ENCODE peak calls at places on chromosomes 4 and X, in four cellular contexts. O, J, T and Y are unnamed samples.

GRCh38 chrX:36844857-36845256 is 163.3 kb upstream of the FAM47C start:
- DNase-seq in T (no peak), O (no peak), J (no peak), Y (no peak)

GRCh38 chr4:99587803-99588202 is 13.2 kb downstream of the MTTP start:
- DNase-seq in T (no peak), J (no peak), O (no peak), Y (no peak)

GRCh38 chr4:168562021-168562691 is 65.3 kb downstream of the PALLD start:
- DNase-seq in J (no peak), O (no peak), T (no peak), Y (peak; percentile 41)

GRCh38 chr4:67292649-67293048 is 252.7 kb downstream of the CENPC start:
- DNase-seq in J (no peak), T (no peak), O (no peak), Y (no peak)

GRCh38 chr4:105060628-105061027 is 86.0 kb upstream of the TET2 start:
- DNase-seq in O (no peak), J (no peak), T (no peak), Y (no peak)

GRCh38 chr4:125433453-125433852 is 118.7 kb downstream of the FAT4 start:
- DNase-seq in J (no peak), T (no peak), O (no peak), Y (peak; percentile 7)

GRCh38 chr4:105158837-105159236 is 12.2 kb downstream of the TET2 start:
- DNase-seq in O (no peak), T (peak; percentile 50), J (no peak), Y (no peak)

GRCh38 chr4:89753601-89754066 is 83.3 kb downstream of the SNCA start:
- DNase-seq in O (no peak), T (no peak), J (no peak), Y (peak; percentile 95)

GRCh38 chr4:24598025-24598424 is 13.7 kb upstream of the DHX15 start:
- DNase-seq in J (no peak), O (no peak), T (no peak), Y (no peak)

GRCh38 chr4:164779811-164780216 is 25.9 kb downstream of the SMIM31 start:
- DNase-seq in O (peak; percentile 45), T (peak; percentile 68), J (peak; percentile 58), Y (peak; percentile 28)

GRCh38 chr4:183430317-183430986 is 14.0 kb upstream of the CDKN2AIP start:
- DNase-seq in J (peak; percentile 57), T (peak; percentile 77), O (no peak), Y (no peak)

GRCh38 chr4:180084561-180084960 is 2158.6 kb upstream of the TENM3 start:
- DNase-seq in J (no peak), T (no peak), O (no peak), Y (no peak)

GRCh38 chrX:47648376-47648775 is 2.0 kb downstream of the ELK1 start:
- DNase-seq in O (no peak), T (no peak), J (no peak), Y (no peak)

GRCh38 chr4:2043396-2044118 is 15.6 kb upstream of the NAT8L start:
- DNase-seq in T (no peak), J (no peak), O (no peak), Y (no peak)

GRCh38 chr4:4787421-4787820 is 72.0 kb upstream of the MSX1 start:
- DNase-seq in J (no peak), O (no peak), T (no peak), Y (no peak)

GRCh38 chr4:1518997-1519700 is 112.9 kb upstream of the NKX1-1 start:
- DNase-seq in O (peak; percentile 6), T (no peak), J (no peak), Y (no peak)

GRCh38 chr4:22055954-22056353 is 107.4 kb upstream of the KCNIP4 start:
- DNase-seq in O (no peak), T (no peak), J (no peak), Y (no peak)

GRCh38 chrX:28398352-28398751 is 188.9 kb upstream of the IL1RAPL1 start:
- DNase-seq in O (no peak), J (no peak), T (no peak), Y (no peak)

GRCh38 chrX:116272881-116273280 is 102.3 kb downstream of the AGTR2 start:
- DNase-seq in J (no peak), O (no peak), T (no peak), Y (no peak)

GRCh38 chr4:176774852-176775251 is 17.9 kb downstream of the VEGFC start:
- DNase-seq in O (no peak), J (no peak), T (no peak), Y (no peak)